ENCODE peak calls at places on chromosomes 16 and 17, in six cellular contexts. One of them, this sample, is unnamed.

GRCh38 chr17:43033947-43034622 is 9.1 kb downstream of the RND2 start:
- DNase-seq in psoas muscle: no peak
- DNase-seq in GM23338: peak; percentile 73
- DNase-seq in fibroblast of lung: no peak
- DNase-seq in stomach: no peak
- DNase-seq in heart left ventricle: no peak
- DNase-seq in this sample: no peak

GRCh38 chr16:17724242-17724898 is 253.6 kb upstream of the XYLT1 start:
- DNase-seq in stomach: no peak
- DNase-seq in fibroblast of lung: peak; percentile 65
- DNase-seq in GM23338: no peak
- DNase-seq in psoas muscle: no peak
- DNase-seq in heart left ventricle: no peak
- DNase-seq in this sample: no peak

GRCh38 chr16:64440421-64440831 is 681.4 kb downstream of the CDH11 start:
- DNase-seq in heart left ventricle: peak; percentile 20
- DNase-seq in GM23338: no peak
- DNase-seq in fibroblast of lung: peak; percentile 99
- DNase-seq in psoas muscle: peak; percentile 39
- DNase-seq in stomach: no peak
- DNase-seq in this sample: no peak

GRCh38 chr17:77491921-77492445 is 351.2 kb downstream of the SEC14L1 start:
- DNase-seq in psoas muscle: peak; percentile 44
- DNase-seq in fibroblast of lung: no peak
- DNase-seq in heart left ventricle: peak; percentile 61
- DNase-seq in GM23338: no peak
- DNase-seq in stomach: no peak
- DNase-seq in this sample: peak; percentile 52

GRCh38 chr17:34566873-34567272 is 12.5 kb upstream of the TMEM132E start:
- DNase-seq in heart left ventricle: no peak
- DNase-seq in psoas muscle: no peak
- DNase-seq in stomach: no peak
- DNase-seq in fibroblast of lung: no peak
- DNase-seq in GM23338: no peak
- DNase-seq in this sample: no peak

GRCh38 chr17:951388-952132 is 28.0 kb downstream of the NXN start:
- DNase-seq in stomach: no peak
- DNase-seq in GM23338: peak; percentile 85
- DNase-seq in fibroblast of lung: peak; percentile 93
- DNase-seq in psoas muscle: no peak
- DNase-seq in heart left ventricle: peak; percentile 61
- DNase-seq in this sample: peak; percentile 85

GRCh38 chr17:44084131-44084538 is 13.6 kb downstream of the G6PC3 start:
- DNase-seq in heart left ventricle: no peak
- DNase-seq in fibroblast of lung: no peak
- DNase-seq in stomach: no peak
- DNase-seq in psoas muscle: no peak
- DNase-seq in GM23338: peak; percentile 86
- DNase-seq in this sample: no peak

GRCh38 chr16:65283238-65283651 is 161.4 kb upstream of the CDH11 start:
- DNase-seq in fibroblast of lung: peak; percentile 68
- DNase-seq in GM23338: no peak
- DNase-seq in stomach: no peak
- DNase-seq in psoas muscle: no peak
- DNase-seq in heart left ventricle: no peak
- DNase-seq in this sample: no peak

GRCh38 chr17:65270499-65270898 is 133.3 kb downstream of the RGS9 start:
- DNase-seq in psoas muscle: no peak
- DNase-seq in heart left ventricle: no peak
- DNase-seq in GM23338: no peak
- DNase-seq in stomach: no peak
- DNase-seq in fibroblast of lung: no peak
- DNase-seq in this sample: no peak

GRCh38 chr17:31631759-31632158 is 227.3 kb downstream of the COPRS start:
- DNase-seq in stomach: no peak
- DNase-seq in heart left ventricle: no peak
- DNase-seq in GM23338: no peak
- DNase-seq in psoas muscle: no peak
- DNase-seq in fibroblast of lung: no peak
- DNase-seq in this sample: no peak

GRCh38 chr17:31820691-31821435 is 38.2 kb downstream of the COPRS start:
- DNase-seq in stomach: no peak
- DNase-seq in fibroblast of lung: peak; percentile 38
- DNase-seq in heart left ventricle: no peak
- DNase-seq in psoas muscle: no peak
- DNase-seq in GM23338: no peak
- DNase-seq in this sample: no peak

GRCh38 chr16:4410335-4411075 is 5.9 kb downstream of the CORO7 start:
- DNase-seq in heart left ventricle: peak; percentile 60
- DNase-seq in fibroblast of lung: peak; percentile 91
- DNase-seq in stomach: peak; percentile 70
- DNase-seq in psoas muscle: no peak
- DNase-seq in GM23338: no peak
- DNase-seq in this sample: no peak

GRCh38 chr17:76053230-76054111 is 18.8 kb downstream of the SRP68 start:
- DNase-seq in heart left ventricle: no peak
- DNase-seq in GM23338: no peak
- DNase-seq in psoas muscle: no peak
- DNase-seq in fibroblast of lung: peak; percentile 89
- DNase-seq in stomach: no peak
- DNase-seq in this sample: no peak

GRCh38 chr16:46711106-46711769 is 21.8 kb downstream of the ORC6 start:
- DNase-seq in GM23338: no peak
- DNase-seq in fibroblast of lung: no peak
- DNase-seq in stomach: no peak
- DNase-seq in psoas muscle: peak; percentile 80
- DNase-seq in heart left ventricle: peak; percentile 77
- DNase-seq in this sample: no peak

GRCh38 chr16:89749637-89750036 is 28.3 kb downstream of the ZNF276 start:
- DNase-seq in stomach: peak; percentile 60
- DNase-seq in GM23338: no peak
- DNase-seq in psoas muscle: no peak
- DNase-seq in heart left ventricle: no peak
- DNase-seq in fibroblast of lung: no peak
- DNase-seq in this sample: no peak

GRCh38 chr17:75315541-75316243 is 26.5 kb upstream of the SLC25A19 start:
- DNase-seq in fibroblast of lung: peak; percentile 67
- DNase-seq in GM23338: no peak
- DNase-seq in stomach: no peak
- DNase-seq in psoas muscle: no peak
- DNase-seq in heart left ventricle: no peak
- DNase-seq in this sample: no peak

GRCh38 chr17:74677558-74678466 is 34.9 kb downstream of the CD300LF start:
- DNase-seq in psoas muscle: peak; percentile 78
- DNase-seq in heart left ventricle: no peak
- DNase-seq in stomach: no peak
- DNase-seq in fibroblast of lung: peak; percentile 1
- DNase-seq in GM23338: peak; percentile 46
- DNase-seq in this sample: no peak

GRCh38 chr17:2172447-2172938 is 117.6 kb downstream of the HIC1 start:
- DNase-seq in psoas muscle: no peak
- DNase-seq in GM23338: no peak
- DNase-seq in fibroblast of lung: peak; percentile 91
- DNase-seq in heart left ventricle: no peak
- DNase-seq in stomach: no peak
- DNase-seq in this sample: no peak

GRCh38 chr17:76631821-76632565 is 11.6 kb downstream of the ST6GALNAC1 start:
- DNase-seq in psoas muscle: no peak
- DNase-seq in heart left ventricle: no peak
- DNase-seq in GM23338: no peak
- DNase-seq in stomach: peak; percentile 57
- DNase-seq in fibroblast of lung: peak; percentile 32
- DNase-seq in this sample: no peak

GRCh38 chr16:23152386-23153178 is 3.3 kb upstream of the USP31 start:
- DNase-seq in GM23338: no peak
- DNase-seq in psoas muscle: no peak
- DNase-seq in heart left ventricle: no peak
- DNase-seq in stomach: no peak
- DNase-seq in fibroblast of lung: no peak
- DNase-seq in this sample: no peak

DNA sequence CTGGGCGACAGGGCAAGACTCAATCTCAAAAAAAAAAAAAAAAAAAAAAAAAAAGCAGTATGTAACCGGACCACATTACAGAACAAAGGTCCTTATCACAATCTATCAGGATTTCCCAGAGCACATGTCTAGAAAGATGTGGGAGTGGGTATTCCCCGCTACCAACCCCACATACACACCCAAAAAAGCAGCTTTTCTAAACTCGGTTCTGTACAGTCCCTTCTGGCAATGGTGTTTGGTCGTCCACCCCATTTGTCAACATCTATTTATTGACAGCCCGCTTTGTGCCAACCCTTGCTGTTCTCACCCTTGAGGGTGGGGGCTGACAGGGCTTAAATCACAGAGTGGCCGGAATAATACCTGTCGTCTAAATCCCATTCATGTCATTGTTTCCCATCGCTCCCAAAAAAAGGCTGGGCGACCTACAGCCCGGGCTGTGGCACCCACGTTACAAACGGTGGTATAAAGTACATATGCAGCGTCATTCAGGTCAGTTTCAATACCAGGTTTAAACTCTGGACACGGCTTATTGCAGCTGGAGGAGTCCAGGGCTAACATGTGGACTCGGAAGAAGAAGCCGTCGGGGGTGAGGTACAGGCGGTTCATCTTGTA is 3.6 kb downstream of the C17orf58 start:
- DNase-seq in GM23338: peak; percentile 20
- DNase-seq in fibroblast of lung: peak; percentile 58
- DNase-seq in stomach: no peak
- DNase-seq in heart left ventricle: no peak
- DNase-seq in psoas muscle: no peak
- DNase-seq in this sample: no peak
- H3K27me3 ChIP-seq in GM23338: peaks cover 40% of the 10 kb centered on the region
- H3K27me3 ChIP-seq in fibroblast of lung: no peaks in the 10 kb centered on the region
- H3K27me3 ChIP-seq in stomach: peaks cover 13% of the 10 kb centered on the region
- H3K27me3 ChIP-seq in heart left ventricle: no peaks in the 10 kb centered on the region
- H3K27me3 ChIP-seq in psoas muscle: no peaks in the 10 kb centered on the region
- H3K27me3 ChIP-seq in this sample: no peaks in the 10 kb centered on the region

GRCh38 chr16:67170948-67171649 is 761 bp downstream of the NOL3 start:
- DNase-seq in fibroblast of lung: peak; percentile 33
- DNase-seq in psoas muscle: no peak
- DNase-seq in heart left ventricle: no peak
- DNase-seq in stomach: no peak
- DNase-seq in GM23338: no peak
- DNase-seq in this sample: no peak

GRCh38 chr16:67169642-67170167 is 633 bp upstream of the NOL3 start:
- DNase-seq in fibroblast of lung: peak; percentile 17
- DNase-seq in heart left ventricle: no peak
- DNase-seq in psoas muscle: no peak
- DNase-seq in stomach: no peak
- DNase-seq in GM23338: peak; percentile 94
- DNase-seq in this sample: no peak

GRCh38 chr16:67167588-67167987 is 2.8 kb upstream of the NOL3 start:
- DNase-seq in GM23338: no peak
- DNase-seq in psoas muscle: no peak
- DNase-seq in heart left ventricle: no peak
- DNase-seq in stomach: no peak
- DNase-seq in fibroblast of lung: no peak
- DNase-seq in this sample: no peak

GRCh38 chr16:67169011-67169451 is 1.3 kb upstream of the NOL3 start:
- DNase-seq in fibroblast of lung: no peak
- DNase-seq in stomach: no peak
- DNase-seq in heart left ventricle: no peak
- DNase-seq in psoas muscle: no peak
- DNase-seq in GM23338: peak; percentile 76
- DNase-seq in this sample: no peak

GRCh38 chr16:67170168-67170947 is at the start of gene NOL3:
- DNase-seq in fibroblast of lung: peak; percentile 80
- DNase-seq in stomach: peak; percentile 84
- DNase-seq in psoas muscle: peak; percentile 95
- DNase-seq in GM23338: peak; percentile 87
- DNase-seq in heart left ventricle: peak; percentile 91
- DNase-seq in this sample: no peak
- H3K27me3 ChIP-seq in fibroblast of lung: no peaks in the 10 kb centered on the region
- H3K27me3 ChIP-seq in stomach: peaks cover 59% of the 10 kb centered on the region
- H3K27me3 ChIP-seq in psoas muscle: no peaks in the 10 kb centered on the region
- H3K27me3 ChIP-seq in GM23338: peaks cover 97% of the 10 kb centered on the region
- H3K27me3 ChIP-seq in heart left ventricle: peaks cover 4% of the 10 kb centered on the region
- H3K27me3 ChIP-seq in this sample: no peaks in the 10 kb centered on the region

DNA sequence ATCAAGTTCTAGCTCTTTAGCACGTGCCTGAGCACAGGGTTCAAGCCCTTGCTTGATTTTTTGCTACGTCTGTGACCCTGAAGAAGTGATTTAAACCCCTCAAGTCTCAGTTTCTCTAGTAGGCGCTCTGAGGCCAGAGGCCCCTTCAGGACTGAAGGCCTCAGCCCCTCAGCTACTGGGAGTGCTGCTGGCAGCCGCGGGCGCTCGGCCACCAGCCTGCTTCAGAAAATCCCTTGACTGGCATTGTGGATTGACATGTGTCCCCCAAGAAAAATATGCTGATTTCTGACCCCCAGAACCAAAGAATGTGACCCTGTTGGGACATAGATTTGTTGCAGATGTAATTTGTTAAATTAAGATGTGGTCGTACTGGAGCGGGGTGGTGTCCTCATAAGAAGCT is 20.2 kb upstream of the WFDC1 start:
- DNase-seq in psoas muscle: no peak
- DNase-seq in heart left ventricle: no peak
- DNase-seq in GM23338: no peak
- DNase-seq in stomach: no peak
- DNase-seq in fibroblast of lung: no peak
- DNase-seq in this sample: no peak
- H3K27me3 ChIP-seq in psoas muscle: peaks cover 9% of the 10 kb centered on the region
- H3K27me3 ChIP-seq in heart left ventricle: peaks cover 13% of the 10 kb centered on the region
- H3K27me3 ChIP-seq in GM23338: no peaks in the 10 kb centered on the region
- H3K27me3 ChIP-seq in stomach: no peaks in the 10 kb centered on the region
- H3K27me3 ChIP-seq in fibroblast of lung: peaks cover 5% of the 10 kb centered on the region
- H3K27me3 ChIP-seq in this sample: no peaks in the 10 kb centered on the region

GRCh38 chr16:54094641-54095040 is 191.9 kb downstream of the IRX3 start:
- DNase-seq in GM23338: no peak
- DNase-seq in fibroblast of lung: no peak
- DNase-seq in stomach: no peak
- DNase-seq in psoas muscle: no peak
- DNase-seq in heart left ventricle: no peak
- DNase-seq in this sample: no peak

GRCh38 chr16:54086791-54087190 is 199.8 kb downstream of the IRX3 start:
- DNase-seq in stomach: no peak
- DNase-seq in heart left ventricle: no peak
- DNase-seq in GM23338: no peak
- DNase-seq in psoas muscle: no peak
- DNase-seq in fibroblast of lung: no peak
- DNase-seq in this sample: no peak

GRCh38 chr16:54093281-54093680 is 193.3 kb downstream of the IRX3 start:
- DNase-seq in fibroblast of lung: peak; percentile 37
- DNase-seq in heart left ventricle: no peak
- DNase-seq in psoas muscle: no peak
- DNase-seq in GM23338: no peak
- DNase-seq in stomach: no peak
- DNase-seq in this sample: no peak

GRCh38 chr16:54090602-54091001 is 196.0 kb downstream of the IRX3 start:
- DNase-seq in stomach: no peak
- DNase-seq in heart left ventricle: no peak
- DNase-seq in GM23338: no peak
- DNase-seq in psoas muscle: no peak
- DNase-seq in fibroblast of lung: no peak
- DNase-seq in this sample: no peak
- H3K27me3 ChIP-seq in stomach: no peaks in the 10 kb centered on the region
- H3K27me3 ChIP-seq in heart left ventricle: no peaks in the 10 kb centered on the region
- H3K27me3 ChIP-seq in GM23338: no peaks in the 10 kb centered on the region
- H3K27me3 ChIP-seq in psoas muscle: no peaks in the 10 kb centered on the region
- H3K27me3 ChIP-seq in fibroblast of lung: no peaks in the 10 kb centered on the region
- H3K27me3 ChIP-seq in this sample: no peaks in the 10 kb centered on the region

GRCh38 chr17:82375359-82376041 is 3.9 kb downstream of the UTS2R start:
- DNase-seq in fibroblast of lung: no peak
- DNase-seq in GM23338: no peak
- DNase-seq in stomach: no peak
- DNase-seq in psoas muscle: peak; percentile 42
- DNase-seq in heart left ventricle: no peak
- DNase-seq in this sample: no peak
- H3K27me3 ChIP-seq in fibroblast of lung: peaks cover 41% of the 10 kb centered on the region
- H3K27me3 ChIP-seq in GM23338: peaks cover 47% of the 10 kb centered on the region
- H3K27me3 ChIP-seq in stomach: peaks cover 94% of the 10 kb centered on the region
- H3K27me3 ChIP-seq in psoas muscle: peaks cover 78% of the 10 kb centered on the region
- H3K27me3 ChIP-seq in heart left ventricle: peaks cover 88% of the 10 kb centered on the region
- H3K27me3 ChIP-seq in this sample: peaks cover 71% of the 10 kb centered on the region

This sample was measured in RWPE2.